ENCODE peak calls at places on chromosomes 3 and 15, in ten cellular contexts. One of them, this sample, is unnamed.

GRCh38 chr3:36756272-36756671 is 8.1 kb downstream of the DCLK3 start:
- DNase-seq in DMS 273 treated with DMSO at 0.1 percent for 48 hours: no peak
- DNase-seq in EL: no peak
- DNase-seq in activated CD8-positive, alpha-beta T cell treated with anti-CD3 and anti-CD28 coated beads for 36 hours: no peak
- DNase-seq in NCI-H1092 treated with DMSO at 0.1 percent for 48 hours: no peak
- DNase-seq in glutamatergic neuron: no peak
- DNase-seq in A172: no peak
- DNase-seq in activated naive CD4-positive, alpha-beta T cell: no peak
- DNase-seq in NCI-H1105: no peak
- DNase-seq in globus pallidus: no peak
- DNase-seq in this sample: no peak

GRCh38 chr15:101464999-101465669 is 24.4 kb downstream of the PCSK6 start:
- DNase-seq in DMS 273 treated with DMSO at 0.1 percent for 48 hours: no peak
- DNase-seq in EL: no peak
- DNase-seq in activated CD8-positive, alpha-beta T cell treated with anti-CD3 and anti-CD28 coated beads for 36 hours: no peak
- DNase-seq in NCI-H1092 treated with DMSO at 0.1 percent for 48 hours: no peak
- DNase-seq in glutamatergic neuron: no peak
- DNase-seq in A172: no peak
- DNase-seq in activated naive CD4-positive, alpha-beta T cell: no peak
- DNase-seq in NCI-H1105: no peak
- DNase-seq in globus pallidus: no peak
- DNase-seq in this sample: no peak

GRCh38 chr3:148773805-148774204 is 53.8 kb upstream of the CPB1 start:
- DNase-seq in DMS 273 treated with DMSO at 0.1 percent for 48 hours: no peak
- DNase-seq in EL: no peak
- DNase-seq in activated CD8-positive, alpha-beta T cell treated with anti-CD3 and anti-CD28 coated beads for 36 hours: no peak
- DNase-seq in NCI-H1092 treated with DMSO at 0.1 percent for 48 hours: no peak
- DNase-seq in glutamatergic neuron: no peak
- DNase-seq in A172: no peak
- DNase-seq in activated naive CD4-positive, alpha-beta T cell: no peak
- DNase-seq in NCI-H1105: no peak
- DNase-seq in globus pallidus: no peak
- DNase-seq in this sample: no peak

GRCh38 chr3:12973827-12974226 is 99.4 kb downstream of the IQSEC1 start:
- DNase-seq in DMS 273 treated with DMSO at 0.1 percent for 48 hours: no peak
- DNase-seq in EL: no peak
- DNase-seq in activated CD8-positive, alpha-beta T cell treated with anti-CD3 and anti-CD28 coated beads for 36 hours: no peak
- DNase-seq in NCI-H1092 treated with DMSO at 0.1 percent for 48 hours: no peak
- DNase-seq in glutamatergic neuron: no peak
- DNase-seq in A172: no peak
- DNase-seq in activated naive CD4-positive, alpha-beta T cell: no peak
- DNase-seq in NCI-H1105: no peak
- DNase-seq in globus pallidus: no peak
- DNase-seq in this sample: no peak

GRCh38 chr15:28989239-28989830 is 103.6 kb downstream of the APBA2 start:
- DNase-seq in DMS 273 treated with DMSO at 0.1 percent for 48 hours: no peak
- DNase-seq in EL: peak
- DNase-seq in activated CD8-positive, alpha-beta T cell treated with anti-CD3 and anti-CD28 coated beads for 36 hours: peak
- DNase-seq in NCI-H1092 treated with DMSO at 0.1 percent for 48 hours: no peak
- DNase-seq in glutamatergic neuron: peak
- DNase-seq in A172: no peak
- DNase-seq in activated naive CD4-positive, alpha-beta T cell: no peak
- DNase-seq in NCI-H1105: no peak
- DNase-seq in globus pallidus: peak
- DNase-seq in this sample: no peak

GRCh38 chr3:61333562-61333961 is 82.3 kb upstream of the FHIT start:
- DNase-seq in DMS 273 treated with DMSO at 0.1 percent for 48 hours: no peak
- DNase-seq in EL: no peak
- DNase-seq in activated CD8-positive, alpha-beta T cell treated with anti-CD3 and anti-CD28 coated beads for 36 hours: no peak
- DNase-seq in NCI-H1092 treated with DMSO at 0.1 percent for 48 hours: no peak
- DNase-seq in glutamatergic neuron: no peak
- DNase-seq in A172: no peak
- DNase-seq in activated naive CD4-positive, alpha-beta T cell: no peak
- DNase-seq in NCI-H1105: no peak
- DNase-seq in globus pallidus: no peak
- DNase-seq in this sample: no peak

GRCh38 chr3:54093849-54094248 is 28.5 kb upstream of the CACNA2D3 start:
- DNase-seq in DMS 273 treated with DMSO at 0.1 percent for 48 hours: no peak
- DNase-seq in EL: no peak
- DNase-seq in activated CD8-positive, alpha-beta T cell treated with anti-CD3 and anti-CD28 coated beads for 36 hours: no peak
- DNase-seq in NCI-H1092 treated with DMSO at 0.1 percent for 48 hours: no peak
- DNase-seq in glutamatergic neuron: no peak
- DNase-seq in A172: no peak
- DNase-seq in activated naive CD4-positive, alpha-beta T cell: no peak
- DNase-seq in NCI-H1105: no peak
- DNase-seq in globus pallidus: no peak
- DNase-seq in this sample: no peak

GRCh38 chr3:33096103-33096868 is 660 bp downstream of the GLB1 start:
- DNase-seq in DMS 273 treated with DMSO at 0.1 percent for 48 hours: no peak
- DNase-seq in EL: peak
- DNase-seq in activated CD8-positive, alpha-beta T cell treated with anti-CD3 and anti-CD28 coated beads for 36 hours: peak
- DNase-seq in NCI-H1092 treated with DMSO at 0.1 percent for 48 hours: peak
- DNase-seq in glutamatergic neuron: peak
- DNase-seq in A172: peak
- DNase-seq in activated naive CD4-positive, alpha-beta T cell: no peak
- DNase-seq in NCI-H1105: no peak
- DNase-seq in globus pallidus: peak
- DNase-seq in this sample: peak

This sample was measured in NCI-H345.